ENCODE peak calls at places on chromosomes 12 and 14, in seven cellular contexts. T, Z, E, V, B, S and C are unnamed samples. For H3K4me1, the result is how much of the 10 kb centered on the place peaks cover.

GRCh38 chr12:41286426-41286825 is 98.3 kb downstream of the PDZRN4 start:
- DNase-seq in V (no peak), S (no peak), Z (no peak), E (no peak), T (no peak), B (no peak), C (no peak)

GRCh38 chr12:7460375-7461259 is 16.7 kb upstream of the CD163L1 start:
- DNase-seq in T (peak), Z (peak), V (peak), B (no peak), E (no peak), S (peak), C (no peak)

GRCh38 chr12:67790660-67791059 is 142.1 kb downstream of the DYRK2 start:
- DNase-seq in Z (no peak), V (no peak), S (no peak), E (no peak), B (no peak), T (no peak), C (no peak)

GRCh38 chr12:116916714-116917114 is 6.0 kb downstream of the FBXW8 start:
- DNase-seq in V (peak), E (peak), Z (no peak), T (no peak), S (peak), B (peak), C (no peak)

GRCh38 chr12:14871886-14872285 is 13.8 kb downstream of the MGP start:
- DNase-seq in V (no peak), E (no peak), S (no peak), B (no peak), T (no peak), Z (no peak), C (no peak)

GRCh38 chr12:54166543-54167499 is 22.0 kb downstream of the SMUG1 start:
- DNase-seq in V (no peak), E (no peak), T (no peak), S (no peak), B (no peak), Z (no peak), C (no peak)

GRCh38 chr12:55927588-55928502 is at the start of gene PYM1:
- DNase-seq in E (peak), V (peak), Z (peak), B (peak), S (peak), T (peak), C (peak)

GRCh38 chr14:54002653-54003052 is 46.0 kb upstream of the BMP4 start:
- DNase-seq in B (no peak), E (no peak), S (no peak), V (no peak), T (no peak), Z (no peak), C (no peak)

GRCh38 chr12:42421844-42422779 is 96.1 kb downstream of the PPHLN1 start:
- DNase-seq in Z (no peak), E (no peak), S (peak), T (no peak), V (no peak), B (no peak), C (no peak)

GRCh38 chr14:47872588-47872987 is 197.2 kb upstream of the MDGA2 start:
- DNase-seq in V (peak), T (no peak), B (no peak), S (no peak), E (no peak), Z (no peak), C (no peak)

DNA sequence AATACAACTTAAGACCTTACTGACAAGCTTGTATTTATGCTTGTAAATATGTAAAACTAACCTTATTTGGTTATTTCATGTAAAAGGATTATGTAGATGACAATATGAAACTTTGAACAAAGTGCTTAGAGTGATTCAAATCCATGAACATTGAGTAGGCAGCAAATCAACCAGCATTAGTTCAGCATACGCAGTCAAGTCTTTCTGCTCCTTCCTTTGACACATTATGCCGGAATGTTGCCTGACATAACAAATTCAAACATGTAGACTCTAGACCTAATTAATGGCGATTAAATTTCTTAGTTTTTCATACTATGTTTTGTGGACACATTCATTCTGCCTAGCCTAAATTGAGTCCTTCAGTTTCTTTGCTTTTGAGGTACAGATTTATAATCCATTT is 105.3 kb downstream of the FGD4 start:
- DNase-seq in T (peak), V (no peak), E (no peak), Z (no peak), S (peak), B (no peak), C (no peak)
- H3K4me1 ChIP-seq in T (under half), V (under half), E (half or more), Z (under half), S (under half), B (under half), C (under half)

DNA sequence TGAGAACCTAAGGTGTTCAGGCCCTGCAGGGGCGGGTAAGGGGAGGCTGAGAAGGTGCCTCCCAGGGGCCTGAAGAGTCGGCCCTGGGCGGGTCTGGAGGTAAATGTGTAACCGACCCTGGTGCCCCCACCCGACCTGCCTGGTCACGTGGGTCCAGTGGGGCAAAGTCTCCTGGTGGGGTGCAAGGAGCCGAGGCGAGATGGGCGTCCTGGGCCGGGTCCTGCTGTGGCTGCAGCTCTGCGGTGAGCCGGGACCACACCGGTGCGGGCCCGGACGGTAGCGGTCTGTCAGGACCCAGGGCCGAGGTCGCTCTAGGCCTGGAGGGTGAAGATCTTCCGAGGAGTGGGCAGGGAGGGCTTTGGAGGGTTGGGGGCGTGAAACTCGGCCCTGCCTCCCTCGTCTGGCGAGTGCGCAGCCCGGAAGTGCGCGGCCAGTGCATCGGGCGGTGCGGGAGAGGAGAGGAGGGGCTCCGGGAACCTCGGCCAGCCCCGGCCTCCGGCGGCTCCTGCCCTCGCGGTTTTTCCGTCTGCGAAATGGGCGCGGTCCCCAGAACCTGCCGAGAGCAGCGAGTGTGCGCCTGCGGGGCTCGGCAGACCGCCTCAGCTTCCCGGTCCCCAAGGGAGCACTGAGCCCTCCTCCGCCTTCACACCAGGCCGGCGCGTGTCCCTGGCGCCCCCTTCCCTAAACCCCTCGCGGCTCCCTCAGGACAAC is at the start of gene AMN:
- DNase-seq in E (no peak), Z (no peak), B (no peak), S (no peak), T (no peak), V (no peak), C (no peak)
- H3K4me3 ChIP-seq in E (peak), Z (peak), B (peak), S (peak), T (peak), V (no peak), C (no peak)

GRCh38 chr14:89386214-89386886 is 30.7 kb downstream of the FOXN3 start:
- DNase-seq in S (no peak), T (no peak), E (peak), B (no peak), Z (no peak), V (no peak), C (no peak)
- H3K27ac ChIP-seq in S (no peak), T (no peak), E (peak), B (no peak), Z (no peak), V (no peak), C (no peak)

GRCh38 chr14:59429798-59430197 is 35.4 kb downstream of the GPR135 start:
- DNase-seq in Z (no peak), S (no peak), B (no peak), V (no peak), E (no peak), T (no peak), C (no peak)

GRCh38 chr14:59425322-59425945 is 39.7 kb downstream of the GPR135 start:
- DNase-seq in T (no peak), V (peak), B (no peak), S (no peak), Z (no peak), E (no peak), C (no peak)

GRCh38 chr14:59424707-59425106 is 40.5 kb downstream of the GPR135 start:
- DNase-seq in B (no peak), S (no peak), E (peak), T (no peak), V (no peak), Z (no peak), C (no peak)

GRCh38 chr14:59427653-59428578 is 37.3 kb downstream of the GPR135 start:
- DNase-seq in E (peak), Z (no peak), B (no peak), T (no peak), V (no peak), S (no peak), C (peak)

DNA sequence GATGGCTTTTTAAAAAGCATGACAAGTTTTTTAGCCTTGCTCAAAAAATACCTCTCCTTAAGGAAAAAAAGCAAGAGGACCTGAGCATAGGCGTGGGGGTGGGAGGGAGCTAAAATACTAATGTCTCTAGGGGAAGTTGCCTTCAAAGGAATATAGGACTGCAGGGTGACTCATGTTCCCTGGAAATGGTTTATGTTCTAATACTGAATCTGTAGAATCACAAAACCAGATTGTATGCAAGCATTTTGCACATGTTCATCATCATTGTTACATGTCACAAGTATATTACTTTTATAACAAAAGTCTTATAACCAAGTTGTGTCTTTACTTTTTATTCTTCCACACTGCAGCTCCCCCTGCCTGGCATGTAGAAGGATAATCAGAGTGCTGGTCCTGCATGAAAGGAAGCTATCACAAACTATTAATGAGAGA is 36.6 kb downstream of the GPR135 start:
- DNase-seq in E (no peak), V (no peak), T (no peak), S (peak), Z (no peak), B (no peak), C (no peak)
- H3K4me1 ChIP-seq in E (under half), V (under half), T (under half), S (under half), Z (under half), B (under half), C (under half)